ENCODE peak calls at places on chromosomes 1 and 21, in nine cellular contexts. One of them, this sample, is unnamed.

GRCh38 chr1:53507115-53507816 is 48.1 kb downstream of the DMRTB1 start:
- DNase-seq in kidney epithelial cell: no peak
- DNase-seq in psoas muscle: no peak
- DNase-seq in transverse colon: no peak
- DNase-seq in kidney: no peak
- DNase-seq in cardiac muscle cell: no peak
- DNase-seq in breast epithelium: no peak
- DNase-seq in uterus: no peak
- DNase-seq in mammary epithelial cell: no peak
- DNase-seq in this sample: no peak

GRCh38 chr1:68230901-68231626 is 1.3 kb downstream of the WLS start:
- DNase-seq in kidney epithelial cell: no peak
- DNase-seq in psoas muscle: peak; percentile 35
- DNase-seq in transverse colon: peak; percentile 34
- DNase-seq in kidney: peak; percentile 81
- DNase-seq in cardiac muscle cell: peak; percentile 20
- DNase-seq in breast epithelium: peak; percentile 55
- DNase-seq in uterus: peak; percentile 37
- DNase-seq in mammary epithelial cell: peak; percentile 29
- DNase-seq in this sample: peak; percentile 50

GRCh38 chr1:111615874-111616715 is 3.5 kb upstream of the RAP1A start:
- DNase-seq in kidney epithelial cell: no peak
- DNase-seq in psoas muscle: no peak
- DNase-seq in transverse colon: no peak
- DNase-seq in kidney: no peak
- DNase-seq in cardiac muscle cell: no peak
- DNase-seq in breast epithelium: no peak
- DNase-seq in uterus: no peak
- DNase-seq in mammary epithelial cell: no peak
- DNase-seq in this sample: no peak

GRCh38 chr1:51634618-51635017 is 17.7 kb downstream of the OSBPL9 start:
- DNase-seq in kidney epithelial cell: no peak
- DNase-seq in psoas muscle: no peak
- DNase-seq in transverse colon: no peak
- DNase-seq in kidney: no peak
- DNase-seq in cardiac muscle cell: no peak
- DNase-seq in breast epithelium: no peak
- DNase-seq in uterus: no peak
- DNase-seq in mammary epithelial cell: no peak
- DNase-seq in this sample: no peak

GRCh38 chr1:15128520-15129313 is 24.8 kb upstream of the TMEM51 start:
- DNase-seq in kidney epithelial cell: no peak
- DNase-seq in psoas muscle: peak; percentile 53
- DNase-seq in transverse colon: peak; percentile 81
- DNase-seq in kidney: peak; percentile 75
- DNase-seq in cardiac muscle cell: peak; percentile 79
- DNase-seq in breast epithelium: peak; percentile 72
- DNase-seq in uterus: peak; percentile 64
- DNase-seq in mammary epithelial cell: peak; percentile 53
- DNase-seq in this sample: peak; percentile 59

GRCh38 chr1:7578206-7578605 is 192.9 kb upstream of the VAMP3 start:
- DNase-seq in kidney epithelial cell: no peak
- DNase-seq in psoas muscle: no peak
- DNase-seq in transverse colon: no peak
- DNase-seq in kidney: peak; percentile 57
- DNase-seq in cardiac muscle cell: no peak
- DNase-seq in breast epithelium: no peak
- DNase-seq in uterus: no peak
- DNase-seq in mammary epithelial cell: no peak
- DNase-seq in this sample: no peak

GRCh38 chr1:11802973-11803885 is 2.5 kb downstream of the MTHFR start:
- DNase-seq in kidney epithelial cell: peak; percentile 86
- DNase-seq in psoas muscle: peak; percentile 92
- DNase-seq in transverse colon: peak; percentile 92
- DNase-seq in kidney: peak; percentile 97
- DNase-seq in cardiac muscle cell: peak; percentile 99
- DNase-seq in breast epithelium: peak; percentile 83
- DNase-seq in uterus: peak; percentile 95
- DNase-seq in mammary epithelial cell: peak; percentile 80
- DNase-seq in this sample: peak; percentile 90

GRCh38 chr1:205191617-205192016 is 19.9 kb downstream of the DSTYK start:
- DNase-seq in kidney epithelial cell: no peak
- DNase-seq in psoas muscle: no peak
- DNase-seq in transverse colon: no peak
- DNase-seq in kidney: no peak
- DNase-seq in cardiac muscle cell: no peak
- DNase-seq in breast epithelium: no peak
- DNase-seq in uterus: no peak
- DNase-seq in mammary epithelial cell: no peak
- DNase-seq in this sample: no peak

DNA sequence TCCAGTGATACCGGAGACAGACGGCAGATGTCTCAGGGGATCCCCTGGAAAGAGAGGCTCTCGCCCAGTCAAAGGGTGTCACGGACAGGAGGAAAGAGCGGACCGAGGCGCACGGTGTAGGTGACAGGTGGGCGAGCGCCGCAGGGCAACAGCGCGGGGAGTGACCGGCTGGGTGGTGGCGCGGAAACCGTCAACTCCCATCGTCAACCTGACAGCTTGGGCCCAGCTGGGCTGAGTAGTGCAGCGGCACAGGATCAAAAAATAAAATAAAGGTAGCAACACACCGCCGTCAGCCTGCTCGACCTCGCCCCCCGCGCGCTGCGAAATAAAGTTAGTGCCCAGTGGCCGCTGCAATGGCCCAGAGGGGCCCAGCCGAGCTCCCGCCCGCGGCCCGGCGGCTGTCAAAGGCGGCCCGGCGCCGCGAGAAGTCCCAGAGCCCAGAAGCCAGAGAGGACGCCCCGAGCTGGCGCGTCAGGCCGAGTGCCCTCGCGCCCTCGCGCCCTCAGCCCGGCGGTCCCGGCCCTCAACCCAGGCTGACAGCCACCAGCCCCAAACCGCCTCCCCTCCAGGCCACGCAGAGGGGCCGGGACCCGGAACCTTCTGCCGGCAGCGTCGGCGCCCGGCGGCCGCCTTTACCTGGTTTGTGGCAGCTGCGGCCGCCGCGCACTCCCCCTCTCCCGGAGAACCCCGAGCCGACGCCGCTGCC is at the start of gene LYST:
- DNase-seq in kidney epithelial cell: no peak
- DNase-seq in psoas muscle: no peak
- DNase-seq in transverse colon: peak; percentile 67
- DNase-seq in kidney: no peak
- DNase-seq in cardiac muscle cell: peak; percentile 36
- DNase-seq in breast epithelium: no peak
- DNase-seq in uterus: peak; percentile 45
- DNase-seq in mammary epithelial cell: peak; percentile 65
- DNase-seq in this sample: peak; percentile 68
- H3K36me3 ChIP-seq in kidney epithelial cell: no peaks in the 10 kb centered on the region
- H3K36me3 ChIP-seq in psoas muscle: no peaks in the 10 kb centered on the region
- H3K36me3 ChIP-seq in transverse colon: no peaks in the 10 kb centered on the region
- H3K36me3 ChIP-seq in kidney: no peaks in the 10 kb centered on the region
- H3K36me3 ChIP-seq in cardiac muscle cell: no peaks in the 10 kb centered on the region
- H3K36me3 ChIP-seq in breast epithelium: no peaks in the 10 kb centered on the region
- H3K36me3 ChIP-seq in uterus: no peaks in the 10 kb centered on the region
- H3K36me3 ChIP-seq in mammary epithelial cell: no peaks in the 10 kb centered on the region
- H3K36me3 ChIP-seq in this sample: no peaks in the 10 kb centered on the region

GRCh38 chr1:93661829-93662474 is 19.7 kb downstream of the BCAR3 start:
- DNase-seq in kidney epithelial cell: no peak
- DNase-seq in psoas muscle: no peak
- DNase-seq in transverse colon: no peak
- DNase-seq in kidney: no peak
- DNase-seq in cardiac muscle cell: peak; percentile 84
- DNase-seq in breast epithelium: no peak
- DNase-seq in uterus: no peak
- DNase-seq in mammary epithelial cell: peak; percentile 38
- DNase-seq in this sample: no peak

GRCh38 chr1:93662481-93663190 is 19.0 kb downstream of the BCAR3 start:
- DNase-seq in kidney epithelial cell: no peak
- DNase-seq in psoas muscle: no peak
- DNase-seq in transverse colon: no peak
- DNase-seq in kidney: no peak
- DNase-seq in cardiac muscle cell: peak; percentile 59
- DNase-seq in breast epithelium: no peak
- DNase-seq in uterus: no peak
- DNase-seq in mammary epithelial cell: no peak
- DNase-seq in this sample: no peak

GRCh38 chr1:93659805-93660479 is 21.7 kb downstream of the BCAR3 start:
- DNase-seq in kidney epithelial cell: no peak
- DNase-seq in psoas muscle: no peak
- DNase-seq in transverse colon: no peak
- DNase-seq in kidney: no peak
- DNase-seq in cardiac muscle cell: peak; percentile 59
- DNase-seq in breast epithelium: no peak
- DNase-seq in uterus: no peak
- DNase-seq in mammary epithelial cell: no peak
- DNase-seq in this sample: no peak

GRCh38 chr1:93653656-93654055 is 28.0 kb downstream of the BCAR3 start:
- DNase-seq in kidney epithelial cell: no peak
- DNase-seq in psoas muscle: no peak
- DNase-seq in transverse colon: no peak
- DNase-seq in kidney: no peak
- DNase-seq in cardiac muscle cell: no peak
- DNase-seq in breast epithelium: no peak
- DNase-seq in uterus: no peak
- DNase-seq in mammary epithelial cell: no peak
- DNase-seq in this sample: no peak

GRCh38 chr1:93658188-93658587 is 23.4 kb downstream of the BCAR3 start:
- DNase-seq in kidney epithelial cell: no peak
- DNase-seq in psoas muscle: no peak
- DNase-seq in transverse colon: no peak
- DNase-seq in kidney: no peak
- DNase-seq in cardiac muscle cell: no peak
- DNase-seq in breast epithelium: no peak
- DNase-seq in uterus: no peak
- DNase-seq in mammary epithelial cell: peak; percentile 31
- DNase-seq in this sample: no peak
- H3K36me3 ChIP-seq in kidney epithelial cell: peaks cover 2% of the 10 kb centered on the region
- H3K36me3 ChIP-seq in psoas muscle: no peaks in the 10 kb centered on the region
- H3K36me3 ChIP-seq in transverse colon: no peaks in the 10 kb centered on the region
- H3K36me3 ChIP-seq in kidney: no peaks in the 10 kb centered on the region
- H3K36me3 ChIP-seq in cardiac muscle cell: no peaks in the 10 kb centered on the region
- H3K36me3 ChIP-seq in breast epithelium: no peaks in the 10 kb centered on the region
- H3K36me3 ChIP-seq in uterus: no peaks in the 10 kb centered on the region
- H3K36me3 ChIP-seq in mammary epithelial cell: peaks cover 37% of the 10 kb centered on the region
- H3K36me3 ChIP-seq in this sample: no peaks in the 10 kb centered on the region

GRCh38 chr1:26276432-26276838 is 3.5 kb upstream of the SH3BGRL3 start:
- DNase-seq in kidney epithelial cell: no peak
- DNase-seq in psoas muscle: no peak
- DNase-seq in transverse colon: no peak
- DNase-seq in kidney: peak; percentile 75
- DNase-seq in cardiac muscle cell: no peak
- DNase-seq in breast epithelium: no peak
- DNase-seq in uterus: no peak
- DNase-seq in mammary epithelial cell: no peak
- DNase-seq in this sample: peak; percentile 50

GRCh38 chr1:26277261-26277661 is 2.6 kb upstream of the SH3BGRL3 start:
- DNase-seq in kidney epithelial cell: no peak
- DNase-seq in psoas muscle: no peak
- DNase-seq in transverse colon: peak; percentile 51
- DNase-seq in kidney: no peak
- DNase-seq in cardiac muscle cell: no peak
- DNase-seq in breast epithelium: no peak
- DNase-seq in uterus: no peak
- DNase-seq in mammary epithelial cell: peak; percentile 45
- DNase-seq in this sample: no peak

GRCh38 chr1:26277719-26278118 is 2.2 kb upstream of the SH3BGRL3 start:
- DNase-seq in kidney epithelial cell: no peak
- DNase-seq in psoas muscle: no peak
- DNase-seq in transverse colon: no peak
- DNase-seq in kidney: no peak
- DNase-seq in cardiac muscle cell: no peak
- DNase-seq in breast epithelium: no peak
- DNase-seq in uterus: no peak
- DNase-seq in mammary epithelial cell: no peak
- DNase-seq in this sample: no peak

GRCh38 chr1:26274801-26275425 is 5.0 kb upstream of the SH3BGRL3 start:
- DNase-seq in kidney epithelial cell: no peak
- DNase-seq in psoas muscle: no peak
- DNase-seq in transverse colon: peak; percentile 19
- DNase-seq in kidney: no peak
- DNase-seq in cardiac muscle cell: peak; percentile 67
- DNase-seq in breast epithelium: no peak
- DNase-seq in uterus: no peak
- DNase-seq in mammary epithelial cell: peak; percentile 73
- DNase-seq in this sample: peak; percentile 54

GRCh38 chr1:26275580-26276431 is 4.1 kb upstream of the SH3BGRL3 start:
- DNase-seq in kidney epithelial cell: no peak
- DNase-seq in psoas muscle: peak; percentile 80
- DNase-seq in transverse colon: peak; percentile 93
- DNase-seq in kidney: peak; percentile 84
- DNase-seq in cardiac muscle cell: peak; percentile 99
- DNase-seq in breast epithelium: peak; percentile 82
- DNase-seq in uterus: peak; percentile 79
- DNase-seq in mammary epithelial cell: peak; percentile 98
- DNase-seq in this sample: peak; percentile 78
- H3K36me3 ChIP-seq in kidney epithelial cell: no peaks in the 10 kb centered on the region
- H3K36me3 ChIP-seq in psoas muscle: peaks cover 4% of the 10 kb centered on the region
- H3K36me3 ChIP-seq in transverse colon: no peaks in the 10 kb centered on the region
- H3K36me3 ChIP-seq in kidney: no peaks in the 10 kb centered on the region
- H3K36me3 ChIP-seq in cardiac muscle cell: peaks cover 38% of the 10 kb centered on the region
- H3K36me3 ChIP-seq in breast epithelium: no peaks in the 10 kb centered on the region
- H3K36me3 ChIP-seq in uterus: no peaks in the 10 kb centered on the region
- H3K36me3 ChIP-seq in mammary epithelial cell: peaks cover 10% of the 10 kb centered on the region
- H3K36me3 ChIP-seq in this sample: no peaks in the 10 kb centered on the region

GRCh38 chr21:42845296-42845965 is 33.9 kb downstream of the WDR4 start:
- DNase-seq in kidney epithelial cell: no peak
- DNase-seq in psoas muscle: no peak
- DNase-seq in transverse colon: no peak
- DNase-seq in kidney: peak; percentile 77
- DNase-seq in cardiac muscle cell: no peak
- DNase-seq in breast epithelium: no peak
- DNase-seq in uterus: no peak
- DNase-seq in mammary epithelial cell: no peak
- DNase-seq in this sample: peak; percentile 68

GRCh38 chr21:42847051-42847707 is 32.2 kb downstream of the WDR4 start:
- DNase-seq in kidney epithelial cell: no peak
- DNase-seq in psoas muscle: no peak
- DNase-seq in transverse colon: no peak
- DNase-seq in kidney: peak; percentile 31
- DNase-seq in cardiac muscle cell: no peak
- DNase-seq in breast epithelium: no peak
- DNase-seq in uterus: no peak
- DNase-seq in mammary epithelial cell: no peak
- DNase-seq in this sample: peak; percentile 18

GRCh38 chr21:42843021-42843420 is 36.3 kb downstream of the WDR4 start:
- DNase-seq in kidney epithelial cell: no peak
- DNase-seq in psoas muscle: no peak
- DNase-seq in transverse colon: no peak
- DNase-seq in kidney: peak; percentile 36
- DNase-seq in cardiac muscle cell: no peak
- DNase-seq in breast epithelium: no peak
- DNase-seq in uterus: no peak
- DNase-seq in mammary epithelial cell: no peak
- DNase-seq in this sample: no peak

GRCh38 chr21:42846221-42846620 is 33.1 kb downstream of the WDR4 start:
- DNase-seq in kidney epithelial cell: no peak
- DNase-seq in psoas muscle: no peak
- DNase-seq in transverse colon: no peak
- DNase-seq in kidney: peak; percentile 27
- DNase-seq in cardiac muscle cell: no peak
- DNase-seq in breast epithelium: peak; percentile 44
- DNase-seq in uterus: no peak
- DNase-seq in mammary epithelial cell: no peak
- DNase-seq in this sample: peak; percentile 31

DNA sequence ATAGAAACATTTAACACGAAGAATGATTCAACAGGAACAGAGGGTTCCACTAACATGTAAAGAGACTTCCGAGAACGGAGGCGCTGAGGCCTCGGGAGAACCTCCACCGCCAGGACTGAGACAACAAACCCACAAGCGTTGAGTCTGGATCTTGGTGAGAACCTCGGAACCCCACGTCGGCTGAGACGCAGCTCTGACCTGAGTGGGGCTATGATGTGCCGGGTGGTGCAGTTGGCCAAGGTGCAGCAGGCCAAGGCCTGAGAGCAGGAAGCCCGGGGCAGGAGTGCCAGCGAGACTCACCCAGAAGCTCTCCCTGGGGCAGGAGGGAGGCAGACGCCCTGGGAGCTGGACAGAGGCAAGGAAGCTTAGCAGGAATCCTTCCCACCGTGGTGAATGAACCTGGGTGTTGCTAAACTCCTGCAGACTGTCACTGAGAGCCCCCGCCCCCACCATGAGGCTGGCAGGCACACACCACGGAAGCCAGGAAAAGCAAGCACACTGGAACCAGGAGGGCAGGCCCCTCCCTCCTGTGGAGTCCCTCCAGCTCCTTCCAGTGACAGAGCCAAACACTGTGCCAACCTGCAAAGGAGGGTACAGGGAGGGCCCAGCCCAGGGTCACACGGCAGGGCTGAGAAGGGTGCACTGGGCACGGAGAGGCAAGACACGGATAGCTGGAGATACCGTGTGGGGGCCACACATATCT is 34.8 kb downstream of the WDR4 start:
- DNase-seq in kidney epithelial cell: no peak
- DNase-seq in psoas muscle: peak; percentile 43
- DNase-seq in transverse colon: no peak
- DNase-seq in kidney: peak; percentile 87
- DNase-seq in cardiac muscle cell: no peak
- DNase-seq in breast epithelium: no peak
- DNase-seq in uterus: no peak
- DNase-seq in mammary epithelial cell: no peak
- DNase-seq in this sample: peak; percentile 69
- H3K36me3 ChIP-seq in kidney epithelial cell: peaks cover 4% of the 10 kb centered on the region
- H3K36me3 ChIP-seq in psoas muscle: peaks cover 6% of the 10 kb centered on the region
- H3K36me3 ChIP-seq in transverse colon: no peaks in the 10 kb centered on the region
- H3K36me3 ChIP-seq in kidney: peaks cover 18% of the 10 kb centered on the region
- H3K36me3 ChIP-seq in cardiac muscle cell: peaks cover 11% of the 10 kb centered on the region
- H3K36me3 ChIP-seq in breast epithelium: no peaks in the 10 kb centered on the region
- H3K36me3 ChIP-seq in uterus: no peaks in the 10 kb centered on the region
- H3K36me3 ChIP-seq in mammary epithelial cell: peaks cover 22% of the 10 kb centered on the region
- H3K36me3 ChIP-seq in this sample: peaks cover 4% of the 10 kb centered on the region